ENCODE peak calls at places on chromosomes 16 and 17, in five cellular contexts. E, V, X, S and M are unnamed samples.
A peak's percentile ranks its signal among the peaks of the same experiment; 100 is the strongest.

GRCh38 chr16:88426018-88426417 is 27.1 kb upstream of the ZFPM1 start:
- DNase-seq in S (no peak), X (no peak), V (no peak), E (no peak), M (no peak)

GRCh38 chr17:47953945-47954344 is 3.7 kb downstream of the PRR15L start:
- DNase-seq in S (no peak), E (no peak), X (no peak), V (no peak), M (no peak)

GRCh38 chr16:11985250-11985649 is 8.7 kb downstream of the SNX29 start:
- DNase-seq in X (peak; percentile 40), V (no peak), S (no peak), E (no peak), M (no peak)

GRCh38 chr16:30381351-30382041 is 865 bp downstream of the SEPTIN1 start:
- DNase-seq in E (no peak), V (no peak), X (no peak), S (no peak), M (no peak)

GRCh38 chr17:1830288-1830687 is 483 bp downstream of the RPA1 start:
- DNase-seq in V (no peak), E (peak; percentile 3), X (no peak), S (peak; percentile 47), M (peak; percentile 10)

GRCh38 chr16:17471745-17472075 is 950 bp upstream of the XYLT1 start:
- DNase-seq in E (peak; percentile 73), X (no peak), S (peak; percentile 6), V (no peak), M (peak; percentile 90)

GRCh38 chr17:31371511-31372097 is 19.9 kb upstream of the RAB11FIP4 start:
- DNase-seq in V (peak; percentile 16), E (peak; percentile 66), S (no peak), X (peak; percentile 43), M (peak; percentile 80)

GRCh38 chr17:43736389-43736788 is 22.2 kb downstream of the SOST start:
- DNase-seq in V (no peak), X (no peak), E (no peak), S (no peak), M (no peak)

GRCh38 chr17:27578718-27579085 is 52.3 kb upstream of the LGALS9 start:
- DNase-seq in E (peak; percentile 71), S (peak; percentile 24), V (peak; percentile 56), X (no peak), M (no peak)

GRCh38 chr16:31003744-31004143 is 6.7 kb downstream of the STX1B start:
- DNase-seq in V (no peak), E (no peak), X (no peak), S (no peak), M (no peak)

GRCh38 chr16:85126383-85126730 is 14.1 kb upstream of the CIBAR2 start:
- DNase-seq in V (no peak), X (no peak), S (no peak), E (peak; percentile 23), M (no peak)

GRCh38 chr16:67544329-67544841 is 15.8 kb downstream of the RIPOR1 start:
- DNase-seq in X (no peak), E (no peak), V (no peak), S (no peak), M (no peak)
- TF ChIP-seq CTCF in X (no peak), E (no peak), V (peak; percentile 35), S (no peak), M (no peak)

DNA sequence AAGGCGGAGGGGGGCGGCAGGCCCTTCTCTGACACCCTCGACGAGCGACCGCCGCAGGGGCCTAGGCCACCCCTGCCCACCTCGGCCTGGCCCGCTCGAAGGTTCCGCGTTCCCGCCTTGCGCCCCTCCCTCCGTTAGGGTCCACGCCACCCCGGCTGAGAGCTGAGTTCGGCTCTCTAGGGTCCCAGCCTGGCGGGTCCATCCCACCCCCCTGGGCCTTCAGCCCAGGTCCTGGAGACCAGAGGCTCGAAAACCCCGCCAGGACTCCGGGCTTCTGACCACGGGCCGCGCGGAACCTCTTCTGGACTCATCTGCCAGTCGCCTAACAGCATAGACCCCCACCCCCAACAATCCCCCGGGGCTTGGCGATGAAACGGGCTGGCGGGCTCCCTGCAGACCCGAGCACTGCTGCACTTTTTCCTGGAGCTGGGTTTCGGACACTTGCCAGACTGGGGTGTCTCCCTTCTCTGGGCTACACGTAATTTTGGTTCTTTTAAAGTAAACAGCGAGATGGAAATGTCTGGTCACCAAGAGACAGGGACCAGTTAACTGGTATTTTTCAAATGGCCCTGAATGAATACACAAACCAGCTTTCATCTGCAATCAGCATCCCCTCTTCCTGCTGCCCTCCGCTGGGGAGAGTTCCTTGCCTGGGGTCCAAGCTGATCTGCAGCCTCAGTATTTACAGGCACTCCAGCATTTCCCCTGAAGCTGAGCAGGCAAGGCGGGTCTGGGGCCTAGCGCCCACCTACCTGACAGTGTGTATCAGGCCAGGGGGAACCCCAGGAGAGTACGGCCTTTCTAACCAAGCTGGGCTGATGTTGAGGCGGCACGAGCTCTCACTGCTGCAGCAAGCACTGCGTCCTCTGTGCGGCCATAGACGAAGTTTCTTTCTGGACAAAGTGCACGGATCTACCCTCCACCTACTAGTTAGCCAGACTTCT is 597 bp upstream of the TRIM65 start:
- DNase-seq in V (no peak), X (no peak), E (no peak), S (no peak), M (no peak)
- H3K4me3 ChIP-seq in V (peak overlapping the region; percentile 88), X (peak overlapping the region; percentile 77), E (peak overlapping the region; percentile 77), S (peak overlapping the region; percentile 77), M (peak overlapping the region; percentile 69)

DNA sequence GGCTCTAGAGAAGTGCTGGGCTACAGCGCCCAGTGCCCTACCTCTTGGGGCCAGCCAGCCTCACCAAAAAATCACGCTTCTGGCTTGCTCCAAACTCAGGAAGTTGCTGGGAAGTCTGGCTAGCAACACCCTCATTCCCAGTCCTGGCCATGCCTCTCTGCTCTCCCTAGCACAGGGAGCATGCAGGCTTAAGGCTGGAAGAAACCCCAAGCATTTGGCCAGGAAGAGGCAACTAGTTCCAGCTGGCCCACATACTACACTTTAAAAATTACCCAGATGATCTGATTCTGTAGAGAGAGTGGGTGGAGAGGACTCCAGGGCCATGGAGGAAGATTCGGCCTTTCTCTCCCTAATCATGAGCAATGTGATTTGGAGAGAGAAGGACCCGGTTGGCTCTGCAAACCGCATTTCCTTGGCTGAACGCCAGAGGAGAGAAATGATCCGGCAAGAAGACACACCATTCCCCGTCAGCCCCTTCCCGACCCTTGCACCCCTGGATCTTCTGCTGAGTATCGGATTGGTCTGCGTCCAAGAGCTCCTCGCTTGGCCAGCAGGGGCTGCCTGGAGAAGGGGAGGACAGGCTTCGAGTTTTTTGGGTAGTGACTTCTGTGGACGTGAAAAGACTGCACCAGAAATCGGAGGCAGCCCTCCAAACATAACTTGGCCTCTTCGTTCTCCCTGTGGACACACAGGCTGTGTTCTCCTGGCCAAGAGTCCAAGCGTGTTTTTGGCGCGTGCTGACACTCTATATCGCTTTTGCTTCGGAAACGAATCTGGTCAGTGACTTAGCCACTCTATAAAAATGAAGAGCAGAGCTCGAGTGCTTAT is 406.3 kb downstream of the WWOX start:
- DNase-seq in X (peak; percentile 23), E (peak; percentile 25), S (no peak), V (no peak), M (peak; percentile 77)
- TF ChIP-seq CTCF in X (peak; percentile 44), E (peak; percentile 60), S (no peak), V (no peak), M (peak; percentile 44)

GRCh38 chr17:55334881-55335523 is 70.2 kb downstream of the HLF start:
- DNase-seq in S (no peak), E (no peak), V (no peak), X (no peak), M (no peak)
- H3K4me3 ChIP-seq in S (no peak overlapping the region), E (no peak overlapping the region), V (no peak overlapping the region), X (no peak overlapping the region), M (no peak overlapping the region)

GRCh38 chr17:12074346-12074745 is 53.7 kb downstream of the MAP2K4 start:
- DNase-seq in V (no peak), E (no peak), S (no peak), X (no peak), M (no peak)
- TF ChIP-seq CTCF in V (no peak), E (no peak), S (no peak), X (no peak), M (no peak)

GRCh38 chr17:17052462-17053221 is 10.4 kb downstream of the MPRIP start:
- DNase-seq in V (no peak), X (no peak), E (no peak), S (no peak), M (no peak)
- H3K4me3 ChIP-seq in V (no peak overlapping the region), X (no peak overlapping the region), E (no peak overlapping the region), S (no peak overlapping the region), M (no peak overlapping the region)